ENCODE peak calls at places on chromosomes 4 and X, in five cellular contexts. One of them, this sample, is unnamed.

GRCh38 chr4:109419679-109420078 is 13.9 kb upstream of the SEC24B start:
- DNase-seq in heart right ventricle: no peak
- DNase-seq in HCT116: no peak
- DNase-seq in right atrium auricular region: no peak
- DNase-seq in Peyer's patch: no peak
- DNase-seq in this sample: no peak

GRCh38 chrX:23756165-23756564 is 13.1 kb upstream of the ACOT9 start:
- DNase-seq in heart right ventricle: peak; percentile 22
- DNase-seq in HCT116: no peak
- DNase-seq in right atrium auricular region: peak; percentile 67
- DNase-seq in Peyer's patch: peak; percentile 83
- DNase-seq in this sample: peak; percentile 53

GRCh38 chrX:32597777-32598176 is 613.6 kb downstream of the DMD start:
- DNase-seq in heart right ventricle: no peak
- DNase-seq in HCT116: no peak
- DNase-seq in right atrium auricular region: no peak
- DNase-seq in Peyer's patch: no peak
- DNase-seq in this sample: no peak

GRCh38 chr4:185096032-185096653 is 46.9 kb upstream of the SLC25A4 start:
- DNase-seq in heart right ventricle: no peak
- DNase-seq in HCT116: peak; percentile 34
- DNase-seq in right atrium auricular region: no peak
- DNase-seq in Peyer's patch: no peak
- DNase-seq in this sample: no peak

GRCh38 chr4:100880012-100880411 is 362.2 kb upstream of the EMCN start:
- DNase-seq in heart right ventricle: no peak
- DNase-seq in HCT116: no peak
- DNase-seq in right atrium auricular region: no peak
- DNase-seq in Peyer's patch: no peak
- DNase-seq in this sample: no peak

GRCh38 chr4:102554482-102554881 is 53.3 kb downstream of the NFKB1 start:
- DNase-seq in heart right ventricle: peak; percentile 33
- DNase-seq in HCT116: no peak
- DNase-seq in right atrium auricular region: peak; percentile 78
- DNase-seq in Peyer's patch: peak; percentile 50
- DNase-seq in this sample: no peak

GRCh38 chr4:81426770-81427604 is 44.7 kb downstream of the RASGEF1B start:
- DNase-seq in heart right ventricle: no peak
- DNase-seq in HCT116: no peak
- DNase-seq in right atrium auricular region: no peak
- DNase-seq in Peyer's patch: no peak
- DNase-seq in this sample: no peak

GRCh38 chrX:78652971-78653822 is 5.9 kb downstream of the RTL3 start:
- DNase-seq in heart right ventricle: no peak
- DNase-seq in HCT116: no peak
- DNase-seq in right atrium auricular region: no peak
- DNase-seq in Peyer's patch: no peak
- DNase-seq in this sample: no peak

GRCh38 chr4:111693754-111694153 is 451.5 kb upstream of the FAM241A start:
- DNase-seq in heart right ventricle: no peak
- DNase-seq in HCT116: no peak
- DNase-seq in right atrium auricular region: no peak
- DNase-seq in Peyer's patch: no peak
- DNase-seq in this sample: no peak

GRCh38 chr4:20679946-20680345 is 20.3 kb upstream of the PACRGL start:
- DNase-seq in heart right ventricle: no peak
- DNase-seq in HCT116: no peak
- DNase-seq in right atrium auricular region: no peak
- DNase-seq in Peyer's patch: no peak
- DNase-seq in this sample: no peak

GRCh38 chr4:83618991-83619390 is 83.1 kb downstream of the GPAT3 start:
- DNase-seq in heart right ventricle: no peak
- DNase-seq in HCT116: no peak
- DNase-seq in right atrium auricular region: no peak
- DNase-seq in Peyer's patch: peak; percentile 72
- DNase-seq in this sample: no peak

GRCh38 chr4:30948653-30949052 is 228.5 kb downstream of the PCDH7 start:
- DNase-seq in heart right ventricle: no peak
- DNase-seq in HCT116: peak; percentile 90
- DNase-seq in right atrium auricular region: no peak
- DNase-seq in Peyer's patch: no peak
- DNase-seq in this sample: no peak

GRCh38 chr4:144582975-144583374 is 63.0 kb upstream of the HHIP start:
- DNase-seq in heart right ventricle: no peak
- DNase-seq in HCT116: no peak
- DNase-seq in right atrium auricular region: no peak
- DNase-seq in Peyer's patch: no peak
- DNase-seq in this sample: no peak

GRCh38 chr4:170853422-170854021 is 763.8 kb upstream of the AADAT start:
- DNase-seq in heart right ventricle: peak; percentile 10
- DNase-seq in HCT116: peak; percentile 48
- DNase-seq in right atrium auricular region: no peak
- DNase-seq in Peyer's patch: peak; percentile 65
- DNase-seq in this sample: no peak

GRCh38 chr4:160969914-160970313 is 1193.9 kb downstream of the FSTL5 start:
- DNase-seq in heart right ventricle: no peak
- DNase-seq in HCT116: no peak
- DNase-seq in right atrium auricular region: no peak
- DNase-seq in Peyer's patch: no peak
- DNase-seq in this sample: no peak

GRCh38 chr4:168496834-168497233 is at the start of gene PALLD:
- DNase-seq in heart right ventricle: peak; percentile 35
- DNase-seq in HCT116: no peak
- DNase-seq in right atrium auricular region: no peak
- DNase-seq in Peyer's patch: no peak
- DNase-seq in this sample: no peak

GRCh38 chrX:19879742-19880378 is 7.5 kb downstream of the SH3KBP1 start:
- DNase-seq in heart right ventricle: no peak
- DNase-seq in HCT116: no peak
- DNase-seq in right atrium auricular region: no peak
- DNase-seq in Peyer's patch: no peak
- DNase-seq in this sample: no peak

GRCh38 chr4:84451546-84451945 is 47.5 kb downstream of the NKX6-1 start:
- DNase-seq in heart right ventricle: no peak
- DNase-seq in HCT116: no peak
- DNase-seq in right atrium auricular region: no peak
- DNase-seq in Peyer's patch: no peak
- DNase-seq in this sample: no peak

GRCh38 chrX:123920065-123920785 is 41.3 kb upstream of the STAG2 start:
- DNase-seq in heart right ventricle: no peak
- DNase-seq in HCT116: no peak
- DNase-seq in right atrium auricular region: no peak
- DNase-seq in Peyer's patch: no peak
- DNase-seq in this sample: no peak

GRCh38 chr4:150782311-150782710 is 200.4 kb downstream of the MAB21L2 start:
- DNase-seq in heart right ventricle: no peak
- DNase-seq in HCT116: no peak
- DNase-seq in right atrium auricular region: no peak
- DNase-seq in Peyer's patch: no peak
- DNase-seq in this sample: no peak

GRCh38 chr4:73404042-73404441 is at the start of gene ALB:
- DNase-seq in heart right ventricle: no peak
- DNase-seq in HCT116: no peak
- DNase-seq in right atrium auricular region: no peak
- DNase-seq in Peyer's patch: no peak
- DNase-seq in this sample: no peak

GRCh38 chrX:81286608-81287007 is 84.7 kb downstream of the SH3BGRL start:
- DNase-seq in heart right ventricle: no peak
- DNase-seq in HCT116: no peak
- DNase-seq in right atrium auricular region: no peak
- DNase-seq in Peyer's patch: no peak
- DNase-seq in this sample: no peak

GRCh38 chr4:148015058-148015457 is 283.2 kb downstream of the ARHGAP10 start:
- DNase-seq in heart right ventricle: no peak
- DNase-seq in HCT116: no peak
- DNase-seq in right atrium auricular region: no peak
- DNase-seq in Peyer's patch: no peak
- DNase-seq in this sample: no peak

GRCh38 chr4:13599159-13599558 is 28.4 kb downstream of the BOD1L1 start:
- DNase-seq in heart right ventricle: no peak
- DNase-seq in HCT116: no peak
- DNase-seq in right atrium auricular region: no peak
- DNase-seq in Peyer's patch: no peak
- DNase-seq in this sample: no peak

GRCh38 chr4:23966720-23967119 is 76.9 kb upstream of the PPARGC1A start:
- DNase-seq in heart right ventricle: no peak
- DNase-seq in HCT116: no peak
- DNase-seq in right atrium auricular region: no peak
- DNase-seq in Peyer's patch: no peak
- DNase-seq in this sample: no peak

GRCh38 chr4:41213563-41214157 is 682 bp downstream of the APBB2 start:
- DNase-seq in heart right ventricle: peak; percentile 37
- DNase-seq in HCT116: no peak
- DNase-seq in right atrium auricular region: no peak
- DNase-seq in Peyer's patch: no peak
- DNase-seq in this sample: no peak

GRCh38 chr4:52551487-52551886 is 107.6 kb downstream of the USP46 start:
- DNase-seq in heart right ventricle: peak; percentile 37
- DNase-seq in HCT116: no peak
- DNase-seq in right atrium auricular region: no peak
- DNase-seq in Peyer's patch: no peak
- DNase-seq in this sample: no peak

GRCh38 chr4:188971125-188971524 is 831.9 kb downstream of the TRIML1 start:
- DNase-seq in heart right ventricle: no peak
- DNase-seq in HCT116: peak; percentile 13
- DNase-seq in right atrium auricular region: no peak
- DNase-seq in Peyer's patch: no peak
- DNase-seq in this sample: no peak

GRCh38 chr4:31106419-31106818 is 386.2 kb downstream of the PCDH7 start:
- DNase-seq in heart right ventricle: no peak
- DNase-seq in HCT116: no peak
- DNase-seq in right atrium auricular region: no peak
- DNase-seq in Peyer's patch: no peak
- DNase-seq in this sample: no peak

GRCh38 chr4:176769519-176769918 is 23.2 kb downstream of the VEGFC start:
- DNase-seq in heart right ventricle: no peak
- DNase-seq in HCT116: no peak
- DNase-seq in right atrium auricular region: no peak
- DNase-seq in Peyer's patch: no peak
- DNase-seq in this sample: no peak

GRCh38 chr4:128757712-128758111 is 51.8 kb upstream of the JADE1 start:
- DNase-seq in heart right ventricle: peak; percentile 29
- DNase-seq in HCT116: no peak
- DNase-seq in right atrium auricular region: peak; percentile 65
- DNase-seq in Peyer's patch: no peak
- DNase-seq in this sample: no peak

DNA sequence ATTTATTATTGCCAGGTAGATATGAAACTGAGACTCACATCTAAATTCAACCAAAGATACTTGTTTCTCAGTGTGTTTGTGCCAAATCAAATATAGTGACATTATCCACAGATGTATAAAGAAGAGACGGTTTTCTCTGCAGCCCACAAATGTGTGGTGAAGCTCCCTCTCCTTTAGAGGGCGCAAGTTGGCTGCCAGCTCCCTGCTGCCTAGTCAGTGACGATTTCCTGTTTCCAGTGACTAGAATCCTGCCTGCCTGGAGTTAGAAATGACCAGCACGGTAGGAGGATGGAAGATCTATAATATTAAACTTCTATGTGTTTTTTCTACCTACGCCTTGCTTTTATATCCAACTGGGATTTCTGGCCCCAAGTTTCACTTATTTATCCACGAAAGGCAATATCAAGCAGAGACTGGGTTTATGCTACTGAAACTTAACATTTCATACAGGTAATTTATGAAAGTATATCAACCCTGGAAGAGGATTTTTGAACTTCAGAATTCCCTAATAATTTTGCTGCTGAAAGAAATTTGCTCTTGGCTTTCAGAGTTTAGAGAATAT is 1793.7 kb upstream of the TENM3 start:
- DNase-seq in heart right ventricle: no peak
- DNase-seq in HCT116: peak; percentile 66
- DNase-seq in right atrium auricular region: no peak
- DNase-seq in Peyer's patch: no peak
- DNase-seq in this sample: no peak
- H3K4me3 ChIP-seq in heart right ventricle: no peak overlapping the region
- H3K4me3 ChIP-seq in HCT116: peak overlapping the region; percentile 56
- H3K4me3 ChIP-seq in right atrium auricular region: no peak overlapping the region
- H3K4me3 ChIP-seq in Peyer's patch: no peak overlapping the region
- H3K4me3 ChIP-seq in this sample: no peak overlapping the region

DNA sequence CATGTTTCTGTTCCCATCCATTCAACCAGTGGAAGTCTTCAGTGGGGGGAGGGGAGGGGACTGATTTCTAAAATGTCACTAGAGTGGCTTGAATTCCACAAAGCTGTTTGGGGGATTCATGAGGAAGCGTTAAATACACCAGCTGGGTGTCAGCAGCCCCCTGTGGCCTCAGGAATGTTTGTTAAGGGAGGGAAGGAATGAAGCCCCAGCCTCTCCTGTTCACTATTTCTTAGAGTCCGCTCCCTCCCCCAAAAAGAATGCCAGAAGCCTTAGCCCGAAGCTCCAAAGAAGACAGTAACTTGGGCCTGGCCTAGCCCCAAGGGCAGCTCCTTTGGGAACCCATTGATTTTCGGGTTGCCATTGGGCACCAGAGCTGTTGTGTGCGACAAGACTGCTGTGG is 3.3 kb downstream of the SHROOM2 start:
- DNase-seq in heart right ventricle: no peak
- DNase-seq in HCT116: no peak
- DNase-seq in right atrium auricular region: no peak
- DNase-seq in Peyer's patch: no peak
- DNase-seq in this sample: no peak
- H3K27ac ChIP-seq in heart right ventricle: no peak overlapping the region
- H3K27ac ChIP-seq in HCT116: no peak overlapping the region
- H3K27ac ChIP-seq in right atrium auricular region: no peak overlapping the region
- H3K27ac ChIP-seq in Peyer's patch: no peak overlapping the region
- H3K27ac ChIP-seq in this sample: no peak overlapping the region

GRCh38 chr4:15303052-15303641 is 124.7 kb upstream of the C1QTNF7 start:
- DNase-seq in heart right ventricle: no peak
- DNase-seq in HCT116: no peak
- DNase-seq in right atrium auricular region: no peak
- DNase-seq in Peyer's patch: no peak
- DNase-seq in this sample: no peak
- H3K4me3 ChIP-seq in heart right ventricle: no peak overlapping the region
- H3K4me3 ChIP-seq in HCT116: no peak overlapping the region
- H3K4me3 ChIP-seq in right atrium auricular region: no peak overlapping the region
- H3K4me3 ChIP-seq in Peyer's patch: no peak overlapping the region
- H3K4me3 ChIP-seq in this sample: no peak overlapping the region

DNA sequence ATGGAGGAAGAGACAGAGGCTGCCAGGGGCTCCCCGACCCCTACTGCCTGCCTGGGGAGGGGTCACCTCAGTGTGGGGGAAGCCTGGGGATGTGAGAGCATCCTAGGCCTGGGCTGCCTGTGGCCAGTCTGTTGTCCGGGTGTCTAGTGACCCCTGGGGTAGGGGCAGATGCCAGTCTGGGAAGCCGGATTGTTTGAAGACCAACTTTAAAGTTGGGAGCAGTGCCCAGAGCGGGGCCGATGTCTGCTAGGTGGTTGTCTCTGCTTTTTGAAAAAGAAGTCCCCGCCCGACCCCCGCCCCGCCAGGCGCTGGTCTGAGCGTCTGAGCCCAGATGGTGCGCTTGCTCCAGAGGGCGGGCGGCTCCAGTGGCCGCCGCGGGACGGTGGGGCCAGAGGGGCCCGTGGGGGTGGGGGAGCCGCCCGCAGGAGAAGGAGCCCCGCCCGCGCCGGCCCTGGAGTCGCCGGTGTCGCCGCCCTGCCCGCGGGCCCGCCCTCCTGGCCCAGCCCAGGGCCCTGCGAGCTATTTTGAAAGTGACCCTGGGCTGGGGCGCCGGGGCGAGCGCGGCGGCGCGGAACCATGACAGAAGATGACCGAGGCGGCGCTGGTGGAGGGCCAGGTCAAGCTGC is at the start of gene DOK7:
- DNase-seq in heart right ventricle: peak; percentile 69
- DNase-seq in HCT116: no peak
- DNase-seq in right atrium auricular region: no peak
- DNase-seq in Peyer's patch: no peak
- DNase-seq in this sample: no peak
- H3K27ac ChIP-seq in heart right ventricle: peak within 1 kb of the TSS; percentile 87
- H3K27ac ChIP-seq in HCT116: no peak within 1 kb of the TSS
- H3K27ac ChIP-seq in right atrium auricular region: peak within 1 kb of the TSS; percentile 96
- H3K27ac ChIP-seq in Peyer's patch: no peak within 1 kb of the TSS
- H3K27ac ChIP-seq in this sample: no peak within 1 kb of the TSS

This sample was measured in CD8-positive, alpha-beta memory T cell.